ENCODE peak calls at places on chromosome 15, in five cellular contexts. G is heart left ventricle, J is lower lobe of right lung, K is cardiac muscle cell, N is hepatocyte. Q is an unnamed sample. For H3K4me1, the result is how much of the 10 kb centered on the place peaks cover.

GRCh38 chr15:28109626-28110415 is 10.7 kb upstream of the OCA2 start:
- DNase-seq in J (no peak), G (no peak), N (no peak), K (no peak), Q (no peak)

GRCh38 chr15:67185621-67186225 is 68.7 kb downstream of the AAGAB start:
- DNase-seq in N (no peak), K (peak), J (no peak), G (no peak), Q (no peak)

GRCh38 chr15:68412218-68412617 is 19.7 kb downstream of the ITGA11 start:
- DNase-seq in K (no peak), G (no peak), N (no peak), J (no peak), Q (peak)

GRCh38 chr15:25718597-25718996 is 144.5 kb downstream of the ATP10A start:
- DNase-seq in K (no peak), J (no peak), N (no peak), G (no peak), Q (no peak)

GRCh38 chr15:41544650-41545015 is 576 bp upstream of the RPAP1 start:
- DNase-seq in J (peak), N (no peak), K (peak), G (no peak), Q (peak)

GRCh38 chr15:45606413-45606812 is 19.2 kb downstream of the BLOC1S6 start:
- DNase-seq in K (no peak), N (no peak), G (no peak), J (no peak), Q (no peak)

GRCh38 chr15:39251413-39252197 is 329.3 kb upstream of the THBS1 start:
- DNase-seq in N (no peak), K (no peak), J (no peak), G (no peak), Q (no peak)

GRCh38 chr15:101497017-101497416 is 7.5 kb upstream of the PCSK6 start:
- DNase-seq in J (no peak), K (no peak), N (no peak), G (no peak), Q (no peak)

GRCh38 chr15:48298914-48299313 is 32.3 kb upstream of the DUT start:
- DNase-seq in G (no peak), J (no peak), N (no peak), K (no peak), Q (no peak)

GRCh38 chr15:88904808-88905327 is 8.3 kb downstream of the MFGE8 start:
- DNase-seq in K (peak), G (peak), N (peak), J (peak), Q (peak)

GRCh38 chr15:92165001-92165346 is 228.7 kb upstream of the ST8SIA2 start:
- DNase-seq in N (no peak), G (no peak), K (no peak), J (no peak), Q (no peak)

GRCh38 chr15:43184407-43185160 is 619 bp upstream of the CCNDBP1 start:
- DNase-seq in N (no peak), K (no peak), J (no peak), G (no peak), Q (no peak)

GRCh38 chr15:38217788-38218609 is 34.6 kb upstream of the SPRED1 start:
- DNase-seq in G (no peak), K (no peak), J (no peak), N (no peak), Q (no peak)

GRCh38 chr15:55993804-55994539 is 560 bp upstream of the NEDD4 start:
- DNase-seq in K (peak), N (no peak), G (no peak), J (no peak), Q (no peak)

GRCh38 chr15:59528965-59529402 is 82.6 kb upstream of the GCNT3 start:
- DNase-seq in K (peak), G (peak), N (peak), J (peak), Q (peak)

GRCh38 chr15:71056111-71056510 is 59.2 kb upstream of the THSD4 start:
- DNase-seq in G (no peak), K (no peak), J (no peak), N (no peak), Q (no peak)

GRCh38 chr15:62462721-62463120 is 297.6 kb upstream of the C2CD4B start:
- DNase-seq in J (no peak), G (no peak), N (no peak), K (no peak), Q (no peak)

GRCh38 chr15:46344906-46345305 is 710.1 kb downstream of the SQOR start:
- DNase-seq in J (no peak), K (no peak), G (no peak), N (no peak), Q (no peak)

GRCh38 chr15:80317389-80318169 is 65.6 kb upstream of the CTXND1 start:
- DNase-seq in K (peak), N (peak), G (peak), J (no peak), Q (no peak)

GRCh38 chr15:25859838-25860645 is 3.1 kb downstream of the ATP10A start:
- DNase-seq in G (no peak), J (no peak), K (no peak), N (no peak), Q (no peak)

GRCh38 chr15:89812126-89812846 is 2.4 kb downstream of the ANPEP start:
- DNase-seq in G (peak), K (peak), N (no peak), J (peak), Q (peak)

GRCh38 chr15:66711886-66712285 is 9.8 kb downstream of the SMAD6 start:
- DNase-seq in J (no peak), N (no peak), G (no peak), K (no peak), Q (no peak)

GRCh38 chr15:68231102-68231818 is 1.7 kb upstream of the CLN6 start:
- DNase-seq in K (no peak), J (no peak), G (no peak), N (no peak), Q (no peak)

GRCh38 chr15:25832158-25832557 is 31.0 kb downstream of the ATP10A start:
- DNase-seq in J (no peak), G (no peak), N (no peak), K (no peak), Q (no peak)

GRCh38 chr15:68789041-68789920 is 31.4 kb downstream of the ANP32A start:
- DNase-seq in J (no peak), N (no peak), K (no peak), G (no peak), Q (no peak)

GRCh38 chr15:42053010-42053409 is 32.2 kb upstream of the PLA2G4E start:
- DNase-seq in G (no peak), J (no peak), N (no peak), K (no peak), Q (no peak)

GRCh38 chr15:63089260-63090043 is 32.2 kb upstream of the LACTB start:
- DNase-seq in K (peak), G (peak), N (peak), J (no peak), Q (no peak)

GRCh38 chr15:94164202-94164807 is 67.1 kb upstream of the MCTP2 start:
- DNase-seq in G (peak), K (peak), N (peak), J (no peak), Q (no peak)

GRCh38 chr15:63877713-63878271 is 44.0 kb upstream of the HERC1 start:
- DNase-seq in N (no peak), J (no peak), G (no peak), K (no peak), Q (no peak)

GRCh38 chr15:70127288-70127746 is 29.6 kb upstream of the TLE3 start:
- DNase-seq in G (peak), J (no peak), N (peak), K (peak), Q (no peak)

GRCh38 chr15:42846647-42847046 is 73.9 kb downstream of the TTBK2 start:
- DNase-seq in N (no peak), K (no peak), G (no peak), J (no peak), Q (no peak)

GRCh38 chr15:58459045-58459444 is 27.3 kb downstream of the LIPC start:
- DNase-seq in J (no peak), G (no peak), N (no peak), K (no peak), Q (no peak)

GRCh38 chr15:42879390-42879912 is 41.1 kb downstream of the TTBK2 start:
- DNase-seq in G (no peak), N (no peak), J (no peak), K (no peak), Q (no peak)

GRCh38 chr15:89673162-89673506 is 6.0 kb downstream of the PLIN1 start:
- DNase-seq in G (no peak), K (peak), J (no peak), N (no peak), Q (no peak)

GRCh38 chr15:80936288-80937078 is 53.1 kb downstream of the MESD start:
- DNase-seq in N (no peak), K (no peak), J (no peak), G (no peak), Q (no peak)

GRCh38 chr15:42994546-42994945 is 74.0 kb upstream of the TTBK2 start:
- DNase-seq in N (no peak), J (no peak), K (peak), G (no peak), Q (no peak)

GRCh38 chr15:98800437-98801233 is 152.3 kb downstream of the IGF1R start:
- DNase-seq in N (peak), G (peak), J (no peak), K (peak), Q (no peak)
- H3K27ac ChIP-seq in N (peak), G (peak), J (peak), K (peak), Q (peak)

GRCh38 chr15:31361764-31362120 is 35.1 kb downstream of the KLF13 start:
- DNase-seq in N (no peak), J (no peak), G (no peak), K (peak), Q (no peak)
- H3K4me1 ChIP-seq in N (half or more), J (half or more), G (half or more), K (half or more), Q (under half)

GRCh38 chr15:75203908-75204263 is 2.2 kb downstream of the C15orf39 start:
- DNase-seq in G (no peak), J (no peak), N (no peak), K (no peak), Q (no peak)
- H3K4me3 ChIP-seq in G (peak), J (peak), N (peak), K (no peak), Q (no peak)

DNA sequence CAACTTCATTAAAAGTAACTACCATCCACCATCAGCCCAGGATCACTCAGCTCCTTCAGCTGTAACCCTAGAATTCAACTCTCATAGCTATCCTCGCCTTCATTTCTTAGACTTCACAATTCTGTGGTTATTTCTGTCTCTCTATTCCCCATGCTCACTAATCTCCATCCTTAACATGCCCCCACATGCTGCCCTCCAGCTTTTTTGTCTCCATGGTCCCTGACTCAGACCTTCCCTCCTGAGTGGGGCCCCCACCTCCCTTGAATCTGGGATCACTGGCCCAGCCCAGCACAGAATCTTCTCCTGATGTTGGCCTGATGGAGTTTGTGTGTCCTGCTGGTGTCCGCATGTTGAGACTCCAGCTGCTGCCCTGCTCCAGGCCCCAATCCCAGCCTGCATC is 41.7 kb downstream of the CHST14 start:
- DNase-seq in K (no peak), G (no peak), N (no peak), J (no peak), Q (no peak)
- H3K27ac ChIP-seq in K (no peak), G (no peak), N (no peak), J (no peak), Q (no peak)

DNA sequence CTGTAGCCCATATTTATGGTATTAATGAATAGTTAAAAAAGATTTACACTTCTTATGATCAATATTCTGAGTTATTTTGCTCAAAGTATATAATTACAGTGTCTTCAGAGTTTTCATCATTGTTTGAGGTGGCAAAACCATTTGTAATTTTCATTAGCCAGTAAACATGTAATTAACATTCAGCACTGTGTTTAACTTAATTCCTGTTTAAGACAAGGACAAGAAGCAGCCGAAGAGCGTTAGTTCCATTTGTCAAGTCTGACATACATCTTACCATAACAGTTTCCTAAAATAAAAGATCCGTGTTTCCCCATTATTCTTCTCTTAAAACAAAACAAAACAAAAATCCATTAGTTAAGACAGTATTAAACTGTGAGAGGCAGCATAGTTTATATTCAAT is 5.6 kb upstream of the NR2F2 start:
- DNase-seq in G (no peak), J (no peak), K (no peak), N (no peak), Q (no peak)
- H3K4me1 ChIP-seq in G (under half), J (under half), K (under half), N (under half), Q (under half)

DNA sequence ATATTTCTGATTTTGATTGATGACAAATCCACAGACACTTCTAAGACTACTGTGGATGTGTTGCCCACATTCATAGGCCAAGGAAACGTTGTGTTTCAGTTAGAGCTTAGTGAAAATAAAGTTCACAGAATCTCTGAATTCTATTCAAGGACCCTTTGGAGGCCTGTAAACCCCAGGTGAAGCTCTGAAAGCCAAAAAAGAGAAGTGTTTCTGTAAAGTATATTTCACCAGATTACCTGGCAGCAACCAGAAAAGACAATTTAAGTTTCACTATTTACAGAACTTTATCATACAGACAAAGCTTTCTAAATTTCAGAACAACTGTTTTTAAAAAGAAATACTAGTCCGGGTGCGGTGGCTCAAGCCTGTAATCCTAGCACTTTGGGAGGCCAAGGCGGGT is 2.6 kb downstream of the CLPX start:
- DNase-seq in N (no peak), G (no peak), J (no peak), K (no peak), Q (no peak)
- H3K4me3 ChIP-seq in N (no peak), G (no peak), J (no peak), K (no peak), Q (no peak)

GRCh38 chr15:29270976-29271375 is 1.4 kb upstream of the NSMCE3 start:
- DNase-seq in G (no peak), N (no peak), J (no peak), K (no peak), Q (no peak)
- H3K27ac ChIP-seq in G (no peak), N (peak), J (no peak), K (no peak), Q (no peak)

GRCh38 chr15:90865702-90866101 is 2.7 kb upstream of the FURIN start:
- DNase-seq in N (no peak), K (no peak), J (no peak), G (no peak), Q (no peak)

GRCh38 chr15:90863987-90864386 is 4.4 kb upstream of the FURIN start:
- DNase-seq in J (no peak), G (no peak), N (no peak), K (no peak), Q (no peak)

GRCh38 chr15:90866161-90866715 is 2.1 kb upstream of the FURIN start:
- DNase-seq in J (peak), G (no peak), K (no peak), N (no peak), Q (no peak)

GRCh38 chr15:90862964-90863721 is 5.2 kb upstream of the FURIN start:
- DNase-seq in N (no peak), G (no peak), J (peak), K (peak), Q (no peak)

GRCh38 chr15:90864507-90864906 is 3.9 kb upstream of the FURIN start:
- DNase-seq in K (no peak), N (no peak), G (no peak), J (no peak), Q (no peak)
- H3K4me1 ChIP-seq in K (under half), N (under half), G (under half), J (under half), Q (under half)

GRCh38 chr15:78620839-78621421 is at the start of gene CHRNA3:
- DNase-seq in N (no peak), J (no peak), G (no peak), K (no peak), Q (no peak)

GRCh38 chr15:78621810-78622402 is 1.1 kb upstream of the CHRNA3 start:
- DNase-seq in K (no peak), N (no peak), G (no peak), J (no peak), Q (no peak)

GRCh38 chr15:78619022-78619950 is 1.5 kb downstream of the CHRNA3 start:
- DNase-seq in G (no peak), K (no peak), J (no peak), N (no peak), Q (no peak)

GRCh38 chr15:78618490-78618934 is 2.3 kb downstream of the CHRNA3 start:
- DNase-seq in N (peak), K (peak), G (peak), J (peak), Q (peak)

GRCh38 chr15:78620021-78620838 is 566 bp downstream of the CHRNA3 start:
- DNase-seq in K (peak), G (no peak), J (no peak), N (peak), Q (no peak)
- H3K4me3 ChIP-seq in K (peak), G (peak), J (peak), N (peak), Q (peak)